ENCODE peak calls at places on chromosomes 4 and X, in five cellular contexts. M is HL-60, J is heart right ventricle, I is mammary epithelial cell, H is AG10803. A is an unnamed sample.

GRCh38 chr4:13543648-13544555 is at the start of gene NKX3-2:
- DNase-seq in H (no peak), M (no peak), J (no peak), I (peak), A (no peak)

GRCh38 chrX:153643431-153644351 is 3.3 kb upstream of the DUSP9 start:
- DNase-seq in M (no peak), H (no peak), J (no peak), I (no peak), A (no peak)

GRCh38 chr4:11647433-11647832 is 218.7 kb upstream of the HS3ST1 start:
- DNase-seq in J (no peak), M (no peak), I (no peak), H (no peak), A (no peak)

GRCh38 chr4:7172946-7173345 is 19.4 kb upstream of the SORCS2 start:
- DNase-seq in M (no peak), I (no peak), H (no peak), J (no peak), A (no peak)

GRCh38 chr4:170089743-170090666 is at the start of gene AADAT:
- DNase-seq in I (peak), H (peak), J (peak), M (peak), A (no peak)

GRCh38 chr4:43496188-43496587 is 603.7 kb downstream of the GRXCR1 start:
- DNase-seq in M (no peak), J (no peak), I (no peak), H (no peak), A (no peak)

GRCh38 chrX:13307041-13307440 is 12.8 kb downstream of the ATXN3L start:
- DNase-seq in M (no peak), I (no peak), H (peak), J (no peak), A (no peak)

GRCh38 chrX:129772796-129773431 is 6.8 kb upstream of the SASH3 start:
- DNase-seq in H (no peak), J (peak), M (peak), I (no peak), A (peak)

GRCh38 chrX:137425273-137425902 is 140.5 kb upstream of the ZIC3 start:
- DNase-seq in J (no peak), M (no peak), H (no peak), I (no peak), A (no peak)

GRCh38 chr4:182920676-182921075 is 3.5 kb upstream of the DCTD start:
- DNase-seq in M (no peak), J (no peak), I (no peak), H (no peak), A (no peak)

GRCh38 chr4:89023140-89023539 is 33.8 kb downstream of the FAM13A start:
- DNase-seq in M (no peak), H (no peak), I (no peak), J (no peak), A (no peak)

GRCh38 chr4:113468165-113469022 is 293.1 kb downstream of the CAMK2D start:
- DNase-seq in I (peak), J (peak), M (no peak), H (peak), A (no peak)

GRCh38 chr4:150366487-150366999 is 215.4 kb upstream of the MAB21L2 start:
- DNase-seq in M (no peak), J (no peak), H (no peak), I (no peak), A (peak)

GRCh38 chrX:19728083-19728648 is 159.2 kb downstream of the SH3KBP1 start:
- DNase-seq in J (no peak), M (no peak), I (peak), H (no peak), A (no peak)

GRCh38 chrX:129686422-129686948 is 31.7 kb upstream of the APLN start:
- DNase-seq in J (peak), H (peak), I (no peak), M (no peak), A (no peak)

GRCh38 chrX:16125520-16126149 is 2.3 kb downstream of the GRPR start:
- DNase-seq in H (no peak), M (no peak), J (no peak), I (no peak), A (no peak)

GRCh38 chr4:88115587-88115986 is 42.9 kb downstream of the ABCG2 start:
- DNase-seq in M (no peak), I (no peak), H (no peak), J (no peak), A (no peak)

GRCh38 chrX:65667157-65667502 is 324 bp upstream of the MSN start:
- DNase-seq in I (no peak), H (no peak), J (no peak), M (no peak), A (no peak)

GRCh38 chrX:57573754-57574153 is 18.1 kb upstream of the ZXDB start:
- DNase-seq in M (peak), J (no peak), H (no peak), I (no peak), A (no peak)

GRCh38 chr4:86961605-86962295 is 26.9 kb downstream of the AFF1 start:
- DNase-seq in H (peak), I (no peak), M (peak), J (no peak), A (peak)

GRCh38 chrX:69948398-69948797 is 101.3 kb downstream of the AWAT2 start:
- DNase-seq in J (no peak), I (no peak), H (no peak), M (no peak), A (no peak)

GRCh38 chr4:55830741-55831140 is 11.2 kb downstream of the EXOC1L start:
- DNase-seq in I (no peak), M (no peak), H (no peak), J (no peak), A (no peak)

GRCh38 chr4:42655921-42656735 is 777 bp downstream of the ATP8A1 start:
- DNase-seq in I (no peak), M (peak), J (peak), H (no peak), A (no peak)

GRCh38 chr4:39657465-39657864 is 18.8 kb upstream of the SMIM14 start:
- DNase-seq in I (peak), J (no peak), H (no peak), M (no peak), A (peak)

GRCh38 chrX:106932492-106932923 is 12.3 kb downstream of the CLDN2 start:
- DNase-seq in M (no peak), H (peak), I (peak), J (no peak), A (no peak)

GRCh38 chr4:168162604-168163003 is 70.3 kb downstream of the ANXA10 start:
- DNase-seq in M (no peak), J (no peak), H (no peak), I (peak), A (no peak)

GRCh38 chrX:77415161-77415560 is 32.0 kb upstream of the FGF16 start:
- DNase-seq in H (no peak), I (no peak), M (no peak), J (no peak), A (no peak)

GRCh38 chr4:119106036-119107000 is 29.3 kb upstream of the MYOZ2 start:
- DNase-seq in H (peak), J (no peak), M (no peak), I (no peak), A (no peak)

DNA sequence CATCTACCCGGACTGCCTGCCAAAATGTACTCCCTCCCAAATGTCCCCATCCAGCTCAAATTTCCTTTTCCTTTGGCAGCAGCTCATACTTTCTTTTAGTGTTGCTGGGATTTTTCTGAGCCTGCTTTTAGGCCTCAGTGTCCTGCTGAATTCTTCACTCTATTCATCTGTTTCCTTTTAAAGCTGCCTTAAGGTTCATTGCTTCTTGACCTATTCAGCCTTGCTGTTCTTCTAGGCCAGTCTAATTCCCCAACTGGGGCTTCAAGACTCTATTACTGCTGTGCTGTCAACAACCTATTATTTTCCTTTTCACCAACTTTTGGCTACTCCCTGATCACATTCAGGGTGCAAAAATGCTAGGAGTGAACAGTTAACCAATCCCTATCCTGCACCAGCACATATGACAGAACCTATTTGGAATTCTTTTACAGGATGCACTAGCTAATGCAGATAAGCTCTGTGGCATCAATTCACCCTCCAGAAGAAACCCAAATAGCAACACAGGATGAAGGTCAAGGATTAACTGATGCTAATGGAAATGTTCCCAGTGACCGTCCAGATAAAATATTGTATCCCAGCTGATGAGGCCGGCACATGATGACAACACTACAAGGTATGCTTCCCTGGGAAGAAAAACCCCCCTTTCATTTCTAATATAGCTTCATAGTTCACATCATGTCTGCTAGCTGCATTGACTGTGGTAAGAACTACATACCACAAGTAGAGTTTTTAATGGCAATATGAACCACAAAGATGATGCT is 114.7 kb upstream of the TTC29 start:
- DNase-seq in M (no peak), H (peak), I (peak), J (no peak), A (no peak)
- TF ChIP-seq CTCF in M (no peak), H (no peak), I (no peak), J (no peak), A (no peak)

GRCh38 chrX:149877157-149877556 is 3.8 kb upstream of the MAGEA8 start:
- DNase-seq in I (no peak), M (no peak), J (no peak), H (no peak), A (no peak)

GRCh38 chrX:149881081-149881711 is at the start of gene MAGEA8:
- DNase-seq in I (no peak), M (no peak), H (no peak), J (no peak), A (no peak)

GRCh38 chrX:149871940-149872339 is 9.0 kb upstream of the MAGEA8 start:
- DNase-seq in H (no peak), J (peak), I (peak), M (peak), A (peak)

GRCh38 chrX:149877636-149878035 is 3.3 kb upstream of the MAGEA8 start:
- DNase-seq in J (no peak), M (no peak), H (no peak), I (peak), A (no peak)
- H3K4me3 ChIP-seq in J (no peak), M (no peak), H (no peak), I (no peak), A (no peak)

GRCh38 chr4:22999419-22999818 is 306.7 kb downstream of the GBA3 start:
- DNase-seq in J (no peak), M (no peak), I (no peak), H (peak), A (no peak)
- TF ChIP-seq CTCF in J (peak), M (no peak), I (no peak), H (peak), A (no peak)

DNA sequence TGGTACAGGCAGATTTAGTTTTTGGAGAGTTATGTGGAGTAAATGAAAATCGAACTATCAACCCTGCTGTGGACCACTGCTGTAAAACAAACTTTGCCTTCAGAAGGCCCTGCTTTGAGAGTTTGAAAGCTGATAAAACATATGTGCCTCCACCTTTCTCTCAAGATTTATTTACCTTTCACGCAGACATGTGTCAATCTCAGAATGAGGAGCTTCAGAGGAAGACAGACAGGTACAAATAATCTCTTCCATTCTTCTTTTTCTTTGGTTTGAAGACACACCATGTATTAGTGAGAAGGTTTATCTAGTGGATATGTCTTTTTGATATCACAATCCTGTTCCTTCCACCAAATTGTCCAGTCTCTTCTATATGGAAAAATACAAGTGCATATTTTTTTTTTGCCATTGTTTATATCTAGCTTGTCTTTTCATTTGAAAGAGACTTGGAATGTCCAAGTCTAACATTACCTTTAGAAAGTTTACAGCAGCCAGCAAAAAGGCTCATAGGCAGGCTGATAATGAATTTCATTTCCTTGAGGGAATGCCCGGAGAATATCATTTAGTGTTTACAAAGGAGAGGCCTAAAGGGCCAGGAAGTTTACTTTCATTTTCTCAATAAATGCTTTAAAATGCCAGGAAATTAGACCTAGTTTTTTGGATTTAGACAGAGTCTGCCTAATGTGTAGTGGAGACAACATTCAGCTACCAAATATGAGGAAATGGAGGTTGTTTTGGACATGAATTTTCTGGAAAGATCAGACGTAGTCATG is 18.6 kb downstream of the AFM start:
- DNase-seq in I (no peak), J (no peak), H (peak), M (no peak), A (no peak)
- H3K4me3 ChIP-seq in I (peak), J (no peak), H (no peak), M (no peak), A (no peak)